ENCODE peak calls at places on chromosomes 12 and 14, in four cellular contexts. W, D, T and Z are unnamed samples.

GRCh38 chr12:62603061-62603810 is 136.6 kb downstream of the MON2 start:
- DNase-seq in W (peak; percentile 90), D (peak; percentile 94), T (peak; percentile 91), Z (peak; percentile 77)

GRCh38 chr12:56634242-56634836 is 4.2 kb upstream of the BAZ2A start:
- DNase-seq in W (peak; percentile 23), D (peak; percentile 65), T (peak; percentile 67), Z (no peak)

GRCh38 chr12:102522768-102523167 is 42.4 kb upstream of the IGF1 start:
- DNase-seq in W (no peak), D (no peak), T (no peak), Z (no peak)

GRCh38 chr14:99593971-99594841 is 9.8 kb downstream of the CCDC85C start:
- DNase-seq in W (no peak), D (no peak), T (no peak), Z (no peak)

GRCh38 chr12:30840715-30841114 is 85.8 kb upstream of the TSPAN11 start:
- DNase-seq in W (no peak), D (no peak), T (no peak), Z (no peak)

GRCh38 chr12:118374126-118374725 is 1.5 kb upstream of the TAOK3 start:
- DNase-seq in W (no peak), D (no peak), T (no peak), Z (no peak)

GRCh38 chr14:55715889-55716288 is 135.9 kb downstream of the KTN1 start:
- DNase-seq in W (no peak), D (no peak), T (no peak), Z (peak; percentile 80)

GRCh38 chr12:42779186-42779859 is 189.8 kb upstream of the PRICKLE1 start:
- DNase-seq in W (no peak), D (no peak), T (no peak), Z (no peak)

GRCh38 chr12:15928345-15928744 is 17.2 kb downstream of the DERA start:
- DNase-seq in W (peak; percentile 59), D (no peak), T (no peak), Z (no peak)

GRCh38 chr12:126617312-126617711 is 1552.1 kb downstream of the AACS start:
- DNase-seq in W (no peak), D (no peak), T (no peak), Z (no peak)

GRCh38 chr14:79708426-79708825 is 502.9 kb downstream of the DIO2 start:
- DNase-seq in W (no peak), D (no peak), T (no peak), Z (no peak)

GRCh38 chr14:63486729-63487128 is 56.4 kb downstream of the PPP2R5E start:
- DNase-seq in W (no peak), D (no peak), T (no peak), Z (no peak)

GRCh38 chr12:51217133-51217967 is 512 bp downstream of the POU6F1 start:
- DNase-seq in W (peak; percentile 36), D (peak; percentile 79), T (peak; percentile 80), Z (peak; percentile 65)

GRCh38 chr14:20262642-20263128 is 23.6 kb downstream of the OR11H4 start:
- DNase-seq in W (no peak), D (no peak), T (no peak), Z (no peak)

GRCh38 chr14:21268612-21269251 is 510 bp downstream of the HNRNPC start:
- DNase-seq in W (peak; percentile 53), D (no peak), T (no peak), Z (no peak)

GRCh38 chr12:52280796-52281560 is 6.5 kb downstream of the KRT86 start:
- DNase-seq in W (no peak), D (no peak), T (peak; percentile 51), Z (peak; percentile 82)

GRCh38 chr12:29710104-29710503 is 73.6 kb downstream of the TMTC1 start:
- DNase-seq in W (no peak), D (no peak), T (no peak), Z (peak; percentile 60)

GRCh38 chr12:132610051-132610759 is at the start of gene LRCOL1:
- DNase-seq in W (peak; percentile 55), D (peak; percentile 73), T (no peak), Z (no peak)

GRCh38 chr12:127169321-127170270 is 1097.4 kb upstream of the TMEM132C start:
- DNase-seq in W (no peak), D (no peak), T (no peak), Z (peak; percentile 50)

DNA sequence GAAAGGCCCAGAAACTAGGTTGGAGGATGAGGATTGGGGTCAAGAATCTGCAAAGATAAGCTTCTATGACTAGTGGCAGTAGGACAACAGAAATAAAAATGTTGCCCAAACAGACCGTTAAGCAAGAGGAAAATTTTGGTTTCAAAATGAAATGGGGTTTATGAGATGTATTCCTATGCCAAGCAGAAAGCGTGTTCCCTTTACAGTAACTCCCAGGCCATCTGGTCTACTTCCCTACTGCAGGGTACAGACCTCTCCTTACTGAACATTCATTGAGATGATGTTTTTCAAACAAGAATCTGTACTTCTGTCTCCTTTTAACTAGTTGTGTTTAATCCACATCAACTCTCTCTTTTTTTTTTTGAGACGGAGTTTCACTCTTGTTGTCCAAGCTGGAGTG is 20.5 kb upstream of the TMEM229B start:
- DNase-seq in W (no peak), D (no peak), T (no peak), Z (no peak)
- TF ChIP-seq CTCF in W (no peak), D (no peak), T (no peak), Z (no peak)

GRCh38 chr12:25322351-25322750 is 71.6 kb upstream of the KRAS start:
- DNase-seq in W (no peak), D (no peak), T (no peak), Z (no peak)

GRCh38 chr12:25317553-25317952 is 66.8 kb upstream of the KRAS start:
- DNase-seq in W (no peak), D (no peak), T (no peak), Z (no peak)

GRCh38 chr12:25320123-25321006 is 69.6 kb upstream of the KRAS start:
- DNase-seq in W (no peak), D (no peak), T (no peak), Z (no peak)

GRCh38 chr12:25321772-25322171 is 71.0 kb upstream of the KRAS start:
- DNase-seq in W (no peak), D (no peak), T (no peak), Z (no peak)

GRCh38 chr12:25319233-25319984 is 68.7 kb upstream of the KRAS start:
- DNase-seq in W (no peak), D (no peak), T (no peak), Z (no peak)
- H3K4me1 ChIP-seq in W (peaks cover 14% of the 10 kb centered on the region), D (no peaks in the 10 kb centered on the region), T (no peaks in the 10 kb centered on the region), Z (no peaks in the 10 kb centered on the region)

GRCh38 chr14:92199763-92200162 is 78.0 kb downstream of the CPSF2 start:
- DNase-seq in W (no peak), D (no peak), T (no peak), Z (no peak)
- TF ChIP-seq CTCF in W (no peak), D (no peak), T (no peak), Z (no peak)

GRCh38 chr12:47087088-47087688 is 7.4 kb upstream of the AMIGO2 start:
- DNase-seq in W (peak; percentile 69), D (no peak), T (no peak), Z (no peak)
- H3K4me1 ChIP-seq in W (peaks cover 36% of the 10 kb centered on the region), D (peaks cover 23% of the 10 kb centered on the region), T (peaks cover 4% of the 10 kb centered on the region), Z (peaks cover 21% of the 10 kb centered on the region)

GRCh38 chr14:25413058-25413457 is 363.1 kb upstream of the STXBP6 start:
- DNase-seq in W (no peak), D (no peak), T (no peak), Z (no peak)

GRCh38 chr14:25406818-25407217 is 356.9 kb upstream of the STXBP6 start:
- DNase-seq in W (peak; percentile 48), D (no peak), T (no peak), Z (no peak)

GRCh38 chr14:25411933-25412757 is 362.2 kb upstream of the STXBP6 start:
- DNase-seq in W (no peak), D (no peak), T (no peak), Z (no peak)
- TF ChIP-seq CTCF in W (peak; percentile 5), D (no peak), T (no peak), Z (peak; percentile 37)

DNA sequence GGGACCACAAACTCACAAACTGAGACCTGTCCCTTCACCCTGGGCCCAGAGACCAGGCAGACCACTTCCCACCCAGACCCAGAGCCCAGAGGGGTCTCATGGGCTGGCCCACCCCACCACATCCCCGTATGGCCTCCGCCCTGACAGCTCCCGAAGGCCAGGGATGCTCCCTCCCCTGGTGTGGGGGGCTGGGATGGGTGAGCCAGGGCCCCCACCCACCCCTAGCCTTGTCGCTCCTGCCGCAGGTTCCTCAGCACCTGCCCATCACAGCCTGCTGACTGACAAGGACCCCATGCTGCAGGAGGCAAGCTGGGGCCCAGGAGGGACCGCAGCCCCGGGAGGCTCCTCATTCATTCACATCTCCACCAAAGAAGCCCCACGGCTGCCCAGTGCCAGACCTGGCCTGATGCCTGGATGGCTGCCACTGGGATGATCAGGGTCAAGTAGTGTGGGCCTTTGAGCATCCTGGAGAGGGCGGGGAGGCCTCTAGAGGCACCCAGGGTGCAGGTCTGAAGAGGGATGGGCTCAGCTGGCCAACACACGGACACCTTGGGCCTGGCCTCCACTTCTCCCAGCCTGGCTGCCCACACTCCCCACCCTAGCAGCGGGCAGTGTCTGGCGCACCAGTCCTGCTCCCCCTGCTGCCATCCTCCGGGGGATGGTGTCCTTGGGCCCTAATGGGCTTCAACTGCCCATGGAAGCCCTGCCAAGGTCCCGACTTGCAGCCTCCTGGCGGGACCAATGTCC is 24.7 kb upstream of the GPR132 start:
- DNase-seq in W (no peak), D (peak; percentile 57), T (peak; percentile 51), Z (no peak)
- H3K4me1 ChIP-seq in W (peaks cover 30% of the 10 kb centered on the region), D (peaks cover 71% of the 10 kb centered on the region), T (peaks cover 15% of the 10 kb centered on the region), Z (no peaks in the 10 kb centered on the region)

DNA sequence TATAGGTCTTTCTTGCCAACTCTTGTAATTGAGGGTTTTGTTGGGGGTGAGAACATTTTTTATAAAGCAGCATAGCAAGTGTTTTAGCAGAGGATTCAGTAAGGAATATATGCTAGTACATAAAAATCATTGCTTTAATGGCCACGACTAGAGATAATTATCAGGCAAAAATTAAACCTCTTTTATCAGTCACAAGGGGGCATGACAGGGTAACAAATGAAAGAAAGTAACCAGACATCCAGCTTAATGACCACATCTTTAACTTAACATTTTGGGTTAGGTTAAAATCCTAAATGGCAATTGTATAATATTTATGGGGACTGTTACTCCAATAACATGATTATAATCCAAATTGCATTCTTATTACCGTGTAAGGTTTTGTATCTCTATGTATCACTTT is 119.6 kb downstream of the LRRIQ1 start:
- DNase-seq in W (peak; percentile 67), D (no peak), T (no peak), Z (no peak)
- TF ChIP-seq CTCF in W (no peak), D (no peak), T (no peak), Z (no peak)

GRCh38 chr12:123494124-123494843 is 36.3 kb downstream of the SNRNP35 start:
- DNase-seq in W (no peak), D (no peak), T (no peak), Z (peak; percentile 61)

GRCh38 chr12:123497065-123497464 is 36.5 kb downstream of the RILPL1 start:
- DNase-seq in W (no peak), D (no peak), T (no peak), Z (no peak)

GRCh38 chr12:123502163-123502562 is 31.4 kb downstream of the RILPL1 start:
- DNase-seq in W (no peak), D (no peak), T (no peak), Z (no peak)

GRCh38 chr12:123498126-123498825 is 35.2 kb downstream of the RILPL1 start:
- DNase-seq in W (no peak), D (no peak), T (no peak), Z (no peak)

GRCh38 chr12:123499332-123499731 is 34.2 kb downstream of the RILPL1 start:
- DNase-seq in W (no peak), D (no peak), T (no peak), Z (no peak)
- H3K4me1 ChIP-seq in W (no peaks in the 10 kb centered on the region), D (peaks cover 3% of the 10 kb centered on the region), T (no peaks in the 10 kb centered on the region), Z (no peaks in the 10 kb centered on the region)

GRCh38 chr14:73935666-73936065 is 14.2 kb downstream of the FAM161B start:
- DNase-seq in W (peak; percentile 30), D (no peak), T (no peak), Z (no peak)
- TF ChIP-seq CTCF in W (no peak), D (no peak), T (no peak), Z (peak; percentile 35)